ENCODE peak calls at places on chromosome 13, in eight cellular contexts. M is A549, W is adrenal gland, I is heart left ventricle, O is transverse colon, T is thyroid gland, J is spleen, H is H1. F is an unnamed sample.

GRCh38 chr13:99376924-99377323 is 69.7 kb upstream of the GPR183 start:
- DNase-seq in W (no peak), O (no peak), T (no peak), M (no peak), J (peak), H (peak), I (no peak), F (no peak)

GRCh38 chr13:25874907-25875306 is 176.9 kb downstream of the SHISA2 start:
- DNase-seq in O (peak), J (peak), M (no peak), H (no peak), W (no peak), I (no peak), T (no peak), F (no peak)

GRCh38 chr13:104833221-104833620 is 1702.2 kb downstream of the EFNB2 start:
- DNase-seq in J (no peak), H (no peak), W (no peak), T (no peak), I (no peak), O (no peak), M (no peak), F (no peak)

GRCh38 chr13:27080018-27080948 is 91.3 kb downstream of the USP12 start:
- DNase-seq in M (no peak), O (peak), T (no peak), I (no peak), J (no peak), H (no peak), W (no peak), F (no peak)

GRCh38 chr13:52345048-52345447 is 60.9 kb downstream of the THSD1 start:
- DNase-seq in I (no peak), T (no peak), J (no peak), M (no peak), O (no peak), W (no peak), H (no peak), F (no peak)

GRCh38 chr13:39463611-39464010 is 139.4 kb downstream of the LHFPL6 start:
- DNase-seq in T (no peak), I (no peak), O (no peak), W (no peak), J (no peak), H (no peak), M (no peak), F (no peak)

GRCh38 chr13:27965740-27966640 is 3.1 kb downstream of the CDX2 start:
- DNase-seq in W (no peak), I (no peak), O (peak), H (peak), M (no peak), J (no peak), T (no peak), F (peak)

GRCh38 chr13:46087481-46087880 is 17.4 kb downstream of the CPB2 start:
- DNase-seq in T (no peak), I (no peak), W (no peak), M (no peak), H (no peak), O (no peak), J (no peak), F (no peak)

GRCh38 chr13:49046002-49046401 is 70.3 kb downstream of the FNDC3A start:
- DNase-seq in I (no peak), W (no peak), M (no peak), J (no peak), T (no peak), H (no peak), O (no peak), F (no peak)

GRCh38 chr13:79525458-79525857 is 44.5 kb downstream of the NDFIP2 start:
- DNase-seq in T (no peak), J (no peak), M (no peak), I (no peak), W (no peak), O (no peak), H (no peak), F (no peak)

GRCh38 chr13:30037306-30037705 is 186.9 kb upstream of the UBL3 start:
- DNase-seq in W (no peak), O (no peak), M (no peak), J (no peak), I (no peak), T (no peak), H (peak), F (no peak)

GRCh38 chr13:49347650-49348385 is 96.0 kb downstream of the CAB39L start:
- DNase-seq in O (no peak), T (no peak), M (no peak), J (no peak), H (no peak), W (no peak), I (no peak), F (no peak)

GRCh38 chr13:59774511-59774911 is 389.2 kb downstream of the DIAPH3 start:
- DNase-seq in I (no peak), M (peak), W (no peak), O (no peak), H (no peak), T (no peak), J (no peak), F (no peak)

DNA sequence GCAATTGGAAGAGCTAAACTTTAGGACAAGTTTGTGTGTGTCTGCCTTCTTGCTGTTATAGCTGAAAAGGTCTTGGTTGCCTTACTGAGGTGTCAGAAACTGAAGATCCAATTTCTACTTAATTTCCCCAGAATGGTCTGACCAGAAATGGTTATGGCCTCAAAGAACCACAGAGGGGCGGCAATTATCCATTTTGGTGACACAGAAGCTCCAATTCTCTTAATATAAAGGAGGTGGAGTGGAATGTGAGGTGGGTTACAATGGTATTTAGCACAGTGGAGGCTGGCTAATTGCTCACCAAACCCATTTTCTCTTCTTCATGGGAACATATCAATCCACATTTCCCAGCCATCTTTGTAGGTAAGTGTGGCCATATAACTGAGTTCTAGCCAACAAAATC is 1157.2 kb downstream of the OLFM4 start:
- DNase-seq in O (no peak), T (no peak), J (no peak), M (no peak), I (no peak), W (no peak), H (peak), F (no peak)
- TF ChIP-seq CTCF in O (no peak), T (no peak), J (no peak), M (no peak), I (no peak), W (no peak), H (no peak), F (peak)

DNA sequence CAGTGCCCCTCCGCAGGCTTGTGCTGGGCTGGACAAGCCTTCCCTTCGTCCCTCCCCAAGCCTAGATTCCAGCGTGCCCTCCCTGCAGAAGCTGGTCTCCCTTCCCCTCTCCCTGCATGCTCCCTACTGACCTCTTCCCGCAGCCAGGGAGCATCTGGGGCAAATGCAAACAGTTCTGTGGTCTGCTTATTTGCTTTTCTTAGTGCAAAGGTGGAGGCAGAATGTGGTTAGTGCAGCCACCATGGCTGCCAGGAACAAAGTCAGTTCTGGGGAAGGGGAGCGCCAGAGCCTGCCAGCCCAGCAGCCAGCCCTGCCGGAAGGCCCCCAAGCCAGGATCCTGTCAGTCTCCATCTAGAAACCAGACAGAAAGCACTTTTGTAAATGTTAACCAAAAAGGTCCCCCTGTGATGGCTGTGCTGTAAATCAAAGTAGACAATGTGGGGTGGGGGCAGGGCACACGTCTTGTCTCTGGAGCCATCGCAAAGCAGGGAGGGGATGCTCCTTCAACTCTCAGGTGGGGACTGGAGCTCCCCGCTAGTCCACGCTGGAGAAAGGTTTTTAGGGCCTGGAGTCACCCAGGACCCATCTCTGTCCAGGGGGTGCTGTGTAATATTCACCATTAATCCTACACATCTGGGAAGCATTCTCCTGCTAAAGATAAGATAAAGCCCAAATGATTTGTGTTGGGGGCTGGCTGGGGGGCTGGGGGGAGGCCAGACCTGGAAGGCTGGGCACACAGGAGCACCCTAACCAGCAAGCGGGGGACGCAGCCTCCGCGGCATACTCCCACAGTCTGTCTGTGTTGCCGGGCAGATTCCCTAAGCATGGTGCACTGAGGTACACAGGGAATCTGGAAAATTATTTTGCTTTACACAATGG is 30.9 kb downstream of the SERP2 start:
- DNase-seq in O (peak), T (peak), H (no peak), I (no peak), J (no peak), M (no peak), W (no peak), F (no peak)
- H3K27ac ChIP-seq in O (peak), T (peak), H (peak), I (no peak), J (no peak), M (peak), W (no peak), F (peak)

GRCh38 chr13:94233831-94234230 is 245.7 kb downstream of the DCT start:
- DNase-seq in J (no peak), W (no peak), M (no peak), T (no peak), I (no peak), O (no peak), H (no peak), F (no peak)

GRCh38 chr13:94236876-94237275 is 242.6 kb downstream of the DCT start:
- DNase-seq in M (no peak), J (no peak), T (no peak), H (no peak), O (no peak), W (no peak), I (no peak), F (no peak)

GRCh38 chr13:94234766-94235165 is 244.7 kb downstream of the DCT start:
- DNase-seq in I (no peak), T (no peak), H (no peak), O (no peak), W (no peak), J (no peak), M (no peak), F (no peak)

GRCh38 chr13:94233401-94233800 is 246.1 kb downstream of the DCT start:
- DNase-seq in W (peak), T (no peak), I (peak), O (no peak), J (no peak), M (peak), H (no peak), F (no peak)

GRCh38 chr13:94236132-94236531 is 243.3 kb downstream of the DCT start:
- DNase-seq in O (no peak), M (no peak), J (no peak), W (no peak), T (no peak), I (no peak), H (no peak), F (no peak)
- TF ChIP-seq POLR2A in O (no peak), M (no peak), J (no peak), W (no peak), T (no peak), I (no peak), H (no peak), F (no peak)

GRCh38 chr13:102724923-102725322 is 30.1 kb upstream of the METTL21C start:
- DNase-seq in W (no peak), J (no peak), O (no peak), M (peak), I (no peak), T (peak), H (no peak), F (no peak)
- TF ChIP-seq CTCF in W (peak), J (no peak), O (peak), M (peak), I (peak), T (peak), H (no peak), F (peak)

GRCh38 chr13:110195547-110196485 is 111.1 kb downstream of the COL4A1 start:
- DNase-seq in O (no peak), H (no peak), M (no peak), J (no peak), I (no peak), T (no peak), W (no peak), F (no peak)
- H3K27ac ChIP-seq in O (peak), H (no peak), M (no peak), J (no peak), I (no peak), T (no peak), W (no peak), F (no peak)

GRCh38 chr13:91592050-91593014 is 193.9 kb downstream of the GPC5 start:
- DNase-seq in T (no peak), J (no peak), O (no peak), H (no peak), M (no peak), I (no peak), W (no peak), F (no peak)
- TF ChIP-seq POLR2A in T (no peak), J (no peak), O (no peak), H (no peak), M (no peak), I (no peak), W (no peak), F (no peak)

F was measured in body of pancreas.